ENCODE peak calls at places on chromosomes 13 and 19, in ten cellular contexts. H is IMR-90, Y is Caco-2, A is psoas muscle, V is H1, I is brain microvascular endothelial cell, W is astrocyte, L is PC-9, Z is left ventricle myocardium inferior, B is H7. N is an unnamed sample.

GRCh38 chr13:66513728-66514127 is 716.4 kb downstream of the PCDH9 start:
- DNase-seq in V (no peak), Z (no peak), W (peak; percentile 74), H (peak; percentile 16), A (no peak), I (peak; percentile 24), L (no peak), Y (no peak), B (no peak), N (peak; percentile 65)

GRCh38 chr13:85541476-85541875 is 257.7 kb downstream of the SLITRK6 start:
- DNase-seq in B (no peak), A (no peak), H (no peak), Z (no peak), V (no peak), L (no peak), W (no peak), Y (no peak), I (no peak), N (no peak)

GRCh38 chr13:28729541-28729940 is 10.8 kb upstream of the SLC46A3 start:
- DNase-seq in Y (no peak), Z (no peak), A (no peak), B (no peak), H (no peak), I (no peak), L (no peak), W (no peak), V (no peak), N (no peak)

GRCh38 chr19:16013851-16014840 is 62.1 kb upstream of the TPM4 start:
- DNase-seq in Y (no peak), V (no peak), A (no peak), Z (no peak), H (no peak), B (no peak), I (no peak), L (no peak), W (no peak), N (no peak)

GRCh38 chr13:86757236-86757978 is 913.8 kb upstream of the SLITRK5 start:
- DNase-seq in A (no peak), L (no peak), B (peak; percentile 1), Y (no peak), W (peak; percentile 13), H (no peak), I (no peak), Z (no peak), V (peak; percentile 31), N (no peak)

GRCh38 chr13:71864981-71865857 is 1.8 kb downstream of the DACH1 start:
- DNase-seq in Z (peak; percentile 32), I (peak; percentile 1), A (peak; percentile 16), W (peak; percentile 20), Y (no peak), V (no peak), B (peak; percentile 57), H (no peak), L (no peak), N (peak; percentile 11)

GRCh38 chr19:46639356-46640061 is 3.5 kb upstream of the GNG8 start:
- DNase-seq in W (peak; percentile 24), H (peak; percentile 58), Z (peak; percentile 60), L (no peak), A (peak; percentile 66), Y (no peak), V (no peak), I (no peak), B (peak; percentile 92), N (peak; percentile 73)

GRCh38 chr19:46221981-46222610 is 7.4 kb upstream of the IGFL1 start:
- DNase-seq in B (peak; percentile 78), Y (no peak), Z (peak; percentile 29), H (peak; percentile 34), I (peak; percentile 31), W (peak; percentile 63), V (no peak), L (peak; percentile 99), A (peak; percentile 67), N (peak; percentile 67)

GRCh38 chr13:101307181-101307701 is 109.1 kb downstream of the NALCN start:
- DNase-seq in A (no peak), Y (no peak), L (no peak), V (no peak), B (no peak), H (peak; percentile 90), I (peak; percentile 94), Z (no peak), W (peak; percentile 100), N (peak; percentile 90)

GRCh38 chr13:104006625-104007061 is 940.4 kb upstream of the SLC10A2 start:
- DNase-seq in L (no peak), Z (no peak), A (no peak), V (no peak), W (peak; percentile 90), Y (no peak), I (no peak), B (no peak), H (peak; percentile 50), N (peak; percentile 3)

GRCh38 chr13:102597029-102598015 is 536 bp downstream of the TPP2 start:
- DNase-seq in I (peak; percentile 7), L (no peak), V (no peak), Z (peak; percentile 16), B (peak; percentile 60), H (peak; percentile 52), Y (no peak), A (peak; percentile 40), W (peak; percentile 45), N (peak; percentile 59)

GRCh38 chr13:99165753-99166587 is 34.7 kb upstream of the UBAC2 start:
- DNase-seq in B (no peak), Y (no peak), H (no peak), Z (no peak), V (no peak), A (no peak), W (no peak), I (no peak), L (no peak), N (no peak)

GRCh38 chr19:41310031-41310831 is at the start of gene CCDC97:
- DNase-seq in A (peak; percentile 86), Y (peak; percentile 86), H (peak; percentile 85), I (peak; percentile 75), W (peak; percentile 82), V (peak; percentile 66), L (peak; percentile 67), B (peak; percentile 97), Z (peak; percentile 88), N (peak; percentile 94)

GRCh38 chr13:29304148-29304547 is 291.3 kb downstream of the SLC7A1 start:
- DNase-seq in B (no peak), A (no peak), V (no peak), L (no peak), Z (no peak), H (no peak), W (no peak), Y (no peak), I (no peak), N (no peak)

GRCh38 chr19:48784527-48784926 is 26.3 kb downstream of the BCAT2 start:
- DNase-seq in A (no peak), B (no peak), I (no peak), V (no peak), W (no peak), H (no peak), L (peak; percentile 44), Y (no peak), Z (no peak), N (peak; percentile 26)

GRCh38 chr13:104586010-104586746 is 1520.0 kb upstream of the SLC10A2 start:
- DNase-seq in A (no peak), L (no peak), Y (no peak), H (peak; percentile 87), W (peak; percentile 83), Z (no peak), B (no peak), V (no peak), I (peak; percentile 88), N (peak; percentile 59)

GRCh38 chr13:106484084-106484754 is 51.2 kb downstream of the EFNB2 start:
- DNase-seq in W (no peak), V (no peak), H (no peak), B (no peak), I (no peak), Y (no peak), Z (no peak), A (no peak), L (no peak), N (no peak)
- H3K4me3 ChIP-seq in W (no peak overlapping the region), V (no peak overlapping the region), H (no peak overlapping the region), B (no peak overlapping the region), I (no peak overlapping the region), Y (no peak overlapping the region), Z (peak overlapping the region; percentile 39), A (peak overlapping the region; percentile 44), L (no peak overlapping the region), N (no peak overlapping the region)

GRCh38 chr19:11447347-11448262 is 12.2 kb downstream of the PRKCSH start:
- DNase-seq in W (no peak), H (no peak), B (peak; percentile 50), V (no peak), I (no peak), L (no peak), Y (no peak), Z (no peak), A (no peak), N (no peak)
- H3K36me3 ChIP-seq in W (no peaks in the 10 kb centered on the region), H (peaks cover 51% of the 10 kb centered on the region), B (peaks cover 8% of the 10 kb centered on the region), V (peaks cover 47% of the 10 kb centered on the region), I (peaks cover 55% of the 10 kb centered on the region), L (peaks cover 9% of the 10 kb centered on the region), Y (peaks cover 2% of the 10 kb centered on the region), Z (peaks cover 76% of the 10 kb centered on the region), A (no peaks in the 10 kb centered on the region), N (peaks cover 54% of the 10 kb centered on the region)

DNA sequence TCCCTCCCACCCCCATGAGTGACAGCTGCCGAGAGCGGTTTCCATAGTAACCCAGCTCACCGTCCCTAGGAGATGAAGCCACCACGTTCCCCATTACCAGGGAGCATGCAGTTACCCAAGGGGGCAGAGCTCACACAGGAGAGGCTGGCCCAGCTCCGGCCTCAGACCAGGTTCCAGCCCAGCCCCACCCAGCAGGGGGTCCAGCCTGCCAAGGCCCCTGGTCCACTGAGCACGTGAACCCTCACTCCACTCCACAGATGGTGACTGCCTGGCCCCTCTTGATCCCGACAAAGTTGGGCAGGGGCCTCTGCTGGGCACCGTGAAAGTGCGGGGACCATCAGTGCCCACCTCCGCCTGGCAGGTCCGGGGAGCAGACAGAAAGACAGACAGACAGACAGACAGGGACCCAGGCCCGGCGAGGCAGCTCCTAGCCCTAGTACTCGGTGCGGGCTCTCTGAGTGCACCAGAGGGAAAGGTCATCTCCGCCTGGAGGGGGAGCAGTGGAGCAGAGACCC is 50.7 kb downstream of the CELF5 start:
- DNase-seq in V (peak; percentile 43), H (no peak), B (peak; percentile 96), Z (no peak), Y (no peak), I (peak; percentile 16), A (no peak), W (no peak), L (no peak), N (peak; percentile 14)
- H3K4me3 ChIP-seq in V (peak overlapping the region; percentile 84), H (peak overlapping the region; percentile 82), B (peak overlapping the region; percentile 66), Z (peak overlapping the region; percentile 55), Y (peak overlapping the region; percentile 29), I (peak overlapping the region; percentile 35), A (peak overlapping the region; percentile 43), W (no peak overlapping the region), L (peak overlapping the region; percentile 50), N (no peak overlapping the region)

DNA sequence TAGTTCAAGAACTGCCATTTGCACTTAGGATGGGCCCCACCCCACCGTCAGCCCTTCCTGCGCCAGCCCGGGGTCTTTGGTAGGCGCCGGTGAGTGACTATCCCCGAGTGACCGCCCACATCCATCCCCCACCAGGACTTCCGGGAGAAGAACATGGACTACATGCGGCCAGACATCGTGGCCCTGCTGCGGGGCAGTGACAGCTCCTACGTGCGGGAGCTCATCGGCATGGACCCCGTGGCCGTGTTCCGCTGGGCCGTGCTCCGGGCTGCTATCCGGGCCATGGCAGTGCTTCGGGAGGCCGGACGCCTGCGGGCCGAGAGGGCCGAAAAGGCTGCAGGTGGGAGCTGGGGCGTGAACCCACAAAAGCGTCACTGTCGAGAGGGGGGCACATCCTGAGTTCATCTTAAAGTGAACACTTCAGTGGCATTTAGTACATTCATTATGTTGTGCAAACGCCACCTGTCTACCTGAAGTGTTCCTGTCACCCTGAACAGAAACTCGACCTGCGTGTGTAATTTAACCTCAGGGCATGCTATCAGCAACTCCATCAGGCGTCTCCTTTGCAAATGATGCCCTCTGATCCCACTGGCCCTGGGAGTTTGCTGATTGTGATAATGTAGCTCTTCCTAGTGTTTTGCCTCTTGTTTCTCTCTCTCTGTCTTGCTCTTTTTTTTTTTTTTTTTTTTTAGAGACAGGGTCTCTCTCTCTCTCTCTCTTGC is 42.4 kb upstream of the USE1 start:
- DNase-seq in A (no peak), L (peak; percentile 69), Y (peak; percentile 66), H (no peak), I (no peak), V (no peak), Z (no peak), B (no peak), W (no peak), N (no peak)
- H3K36me3 ChIP-seq in A (peaks cover 2% of the 10 kb centered on the region), L (peaks cover 11% of the 10 kb centered on the region), Y (no peaks in the 10 kb centered on the region), H (peaks cover 70% of the 10 kb centered on the region), I (peaks cover 73% of the 10 kb centered on the region), V (peaks cover 34% of the 10 kb centered on the region), Z (peaks cover 94% of the 10 kb centered on the region), B (peaks cover 17% of the 10 kb centered on the region), W (peaks cover 45% of the 10 kb centered on the region), N (peaks cover 74% of the 10 kb centered on the region)